ENCODE peak calls at places on chromosomes 6 and 20, in nine cellular contexts. F is NCI-H510A treated with DMSO at 0.1 percent for 48 hours; G is activated T-cell treated with anti-CD3 and anti-CD28 coated beads, Interleukin-2, amount 50 U/mL, for 72 hours; S is globus pallidus; R is EL; A is KBM-7; T is heart left ventricle; D is glomerular endothelial cell; P is cardiac muscle cell. V is an unnamed sample.

GRCh38 chr20:36629719-36630340 is 16.2 kb downstream of the SLA2 start:
- DNase-seq in R (no peak), A (peak), P (peak), T (no peak), S (no peak), G (peak), F (no peak), D (no peak), V (no peak)

GRCh38 chr20:63709149-63709527 is 1.3 kb downstream of the ZGPAT start:
- DNase-seq in A (no peak), R (no peak), G (no peak), S (no peak), D (no peak), P (no peak), F (no peak), T (no peak), V (no peak)

GRCh38 chr20:49768204-49769124 is 44.2 kb upstream of the SLC9A8 start:
- DNase-seq in R (peak), D (peak), A (peak), G (no peak), F (peak), S (no peak), T (peak), P (peak), V (peak)

GRCh38 chr6:83257791-83258190 is 64.6 kb downstream of the RWDD2A start:
- DNase-seq in S (no peak), D (no peak), G (no peak), F (no peak), R (no peak), T (no peak), P (no peak), A (no peak), V (no peak)

GRCh38 chr20:9460518-9460917 is 53.9 kb upstream of the LAMP5 start:
- DNase-seq in D (peak), P (peak), R (peak), G (no peak), F (no peak), A (no peak), S (no peak), T (no peak), V (peak)

GRCh38 chr6:129748212-129748900 is 38.4 kb upstream of the ARHGAP18 start:
- DNase-seq in S (no peak), P (peak), A (no peak), G (peak), F (peak), T (peak), D (no peak), R (peak), V (peak)

GRCh38 chr6:21885532-21886089 is 292.1 kb downstream of the SOX4 start:
- DNase-seq in D (peak), F (no peak), A (no peak), S (peak), P (peak), T (peak), G (no peak), R (peak), V (peak)

GRCh38 chr6:77292564-77293546 is 170.4 kb downstream of the HTR1B start:
- DNase-seq in G (no peak), T (no peak), S (no peak), D (peak), P (peak), F (no peak), A (peak), R (peak), V (peak)

GRCh38 chr20:63160641-63161175 is 55.2 kb downstream of the YTHDF1 start:
- DNase-seq in G (no peak), D (no peak), P (no peak), R (no peak), T (no peak), A (no peak), F (no peak), S (no peak), V (no peak)

GRCh38 chr6:44128020-44128917 is 915 bp downstream of the TMEM63B start:
- DNase-seq in G (peak), D (no peak), A (peak), P (peak), F (no peak), T (peak), S (peak), R (peak), V (peak)

GRCh38 chr20:21137078-21137477 is 11.2 kb downstream of the KIZ start:
- DNase-seq in G (no peak), S (no peak), A (no peak), P (no peak), F (no peak), D (no peak), T (no peak), R (no peak), V (no peak)

GRCh38 chr6:15427360-15428070 is 181.6 kb downstream of the JARID2 start:
- DNase-seq in R (no peak), F (peak), D (no peak), S (no peak), G (no peak), A (peak), T (no peak), P (no peak), V (no peak)

GRCh38 chr6:80543151-80543550 is 436.7 kb downstream of the BCKDHB start:
- DNase-seq in A (no peak), D (no peak), R (no peak), T (no peak), G (no peak), P (no peak), F (no peak), S (peak), V (no peak)

GRCh38 chr20:57139342-57140093 is 126.9 kb downstream of the BMP7 start:
- DNase-seq in D (no peak), F (no peak), P (no peak), G (no peak), T (no peak), S (no peak), A (no peak), R (no peak), V (no peak)

GRCh38 chr6:75526502-75527127 is 33.0 kb upstream of the FILIP1 start:
- DNase-seq in S (peak), D (no peak), A (peak), R (peak), F (peak), T (peak), P (peak), G (peak), V (peak)

GRCh38 chr20:53349730-53350129 is 243.9 kb downstream of the ZNF217 start:
- DNase-seq in T (no peak), D (no peak), A (no peak), S (no peak), R (no peak), P (no peak), G (no peak), F (no peak), V (no peak)

GRCh38 chr6:151044465-151045441 is 179.3 kb downstream of the MTHFD1L start:
- DNase-seq in R (peak), A (no peak), G (no peak), S (no peak), P (peak), F (peak), T (peak), D (peak), V (peak)

GRCh38 chr6:47235964-47236760 is 73.5 kb downstream of the TNFRSF21 start:
- DNase-seq in D (no peak), G (no peak), S (no peak), A (peak), T (peak), R (no peak), P (no peak), F (peak), V (no peak)

GRCh38 chr6:43142101-43142500 is 29.0 kb upstream of the SRF start:
- DNase-seq in R (no peak), P (no peak), G (peak), S (no peak), D (no peak), A (no peak), T (no peak), F (no peak), V (no peak)

GRCh38 chr6:31534011-31534410 is 5.2 kb downstream of the MCCD1 start:
- DNase-seq in F (no peak), T (no peak), D (no peak), A (no peak), S (no peak), R (no peak), P (no peak), G (no peak), V (no peak)

GRCh38 chr6:7841781-7842468 is 68.7 kb downstream of the TXNDC5 start:
- DNase-seq in F (no peak), A (peak), S (no peak), D (no peak), G (no peak), T (no peak), R (no peak), P (peak), V (no peak)

GRCh38 chr6:169070506-169071176 is 183.0 kb downstream of the THBS2 start:
- DNase-seq in S (no peak), G (no peak), R (peak), F (no peak), T (peak), D (no peak), P (peak), A (no peak), V (peak)

GRCh38 chr6:84268781-84269180 is 41.3 kb upstream of the CEP162 start:
- DNase-seq in R (no peak), T (no peak), F (no peak), P (no peak), S (no peak), G (no peak), D (no peak), A (no peak), V (no peak)

GRCh38 chr20:57990396-57990987 is 238.0 kb downstream of the ANKRD60 start:
- DNase-seq in A (no peak), D (peak), F (no peak), T (peak), R (peak), G (no peak), S (no peak), P (peak), V (peak)

GRCh38 chr20:4513720-4514119 is 208.0 kb upstream of the PRND start:
- DNase-seq in D (no peak), A (no peak), P (peak), S (no peak), R (peak), F (no peak), T (no peak), G (no peak), V (peak)